ENCODE peak calls at places on chromosomes 5 and 9, in five cellular contexts. One of them, this sample, is unnamed.

GRCh38 chr9:121398374-121398773 is 28.3 kb upstream of the STOM start:
- DNase-seq in pancreas: no peak
- DNase-seq in transverse colon: no peak
- DNase-seq in fibroblast of lung: peak
- DNase-seq in brain microvascular endothelial cell: peak
- DNase-seq in this sample: peak

GRCh38 chr9:75265525-75265972 is 177.2 kb downstream of the OSTF1 start:
- DNase-seq in pancreas: no peak
- DNase-seq in fibroblast of lung: peak
- DNase-seq in transverse colon: peak
- DNase-seq in brain microvascular endothelial cell: peak
- DNase-seq in this sample: no peak

GRCh38 chr9:121861501-121862180 is 210.2 kb downstream of the DAB2IP start:
- DNase-seq in fibroblast of lung: no peak
- DNase-seq in pancreas: no peak
- DNase-seq in transverse colon: peak
- DNase-seq in brain microvascular endothelial cell: peak
- DNase-seq in this sample: no peak

GRCh38 chr9:98380065-98380681 is 124.7 kb upstream of the TBC1D2 start:
- DNase-seq in fibroblast of lung: peak
- DNase-seq in brain microvascular endothelial cell: peak
- DNase-seq in pancreas: no peak
- DNase-seq in transverse colon: no peak
- DNase-seq in this sample: peak

GRCh38 chr5:122871669-122872068 is 26.3 kb downstream of the SNX24 start:
- DNase-seq in fibroblast of lung: no peak
- DNase-seq in brain microvascular endothelial cell: no peak
- DNase-seq in transverse colon: no peak
- DNase-seq in pancreas: no peak
- DNase-seq in this sample: no peak

GRCh38 chr5:131630963-131631350 is 4.1 kb downstream of the RAPGEF6 start:
- DNase-seq in transverse colon: no peak
- DNase-seq in pancreas: no peak
- DNase-seq in brain microvascular endothelial cell: no peak
- DNase-seq in fibroblast of lung: no peak
- DNase-seq in this sample: no peak

GRCh38 chr5:154446183-154447073 is 631 bp downstream of the SAP30L start:
- DNase-seq in fibroblast of lung: peak
- DNase-seq in brain microvascular endothelial cell: peak
- DNase-seq in transverse colon: peak
- DNase-seq in pancreas: peak
- DNase-seq in this sample: no peak

GRCh38 chr5:140267559-140268018 is 35.3 kb downstream of the PFDN1 start:
- DNase-seq in brain microvascular endothelial cell: no peak
- DNase-seq in fibroblast of lung: no peak
- DNase-seq in pancreas: no peak
- DNase-seq in transverse colon: no peak
- DNase-seq in this sample: no peak

GRCh38 chr5:180381428-180381827 is 28.3 kb upstream of the GFPT2 start:
- DNase-seq in transverse colon: no peak
- DNase-seq in fibroblast of lung: no peak
- DNase-seq in pancreas: no peak
- DNase-seq in brain microvascular endothelial cell: no peak
- DNase-seq in this sample: no peak

GRCh38 chr9:89677696-89678393 is 73.0 kb downstream of the GADD45G start:
- DNase-seq in brain microvascular endothelial cell: no peak
- DNase-seq in pancreas: no peak
- DNase-seq in fibroblast of lung: peak
- DNase-seq in transverse colon: no peak
- DNase-seq in this sample: no peak

GRCh38 chr5:107204413-107204812 is 466.3 kb downstream of the EFNA5 start:
- DNase-seq in transverse colon: no peak
- DNase-seq in brain microvascular endothelial cell: no peak
- DNase-seq in fibroblast of lung: no peak
- DNase-seq in pancreas: no peak
- DNase-seq in this sample: no peak

GRCh38 chr5:173198049-173198448 is 37.0 kb downstream of the NKX2-5 start:
- DNase-seq in brain microvascular endothelial cell: no peak
- DNase-seq in fibroblast of lung: no peak
- DNase-seq in pancreas: no peak
- DNase-seq in transverse colon: no peak
- DNase-seq in this sample: no peak

GRCh38 chr5:177595026-177595585 is 3.1 kb downstream of the TMED9 start:
- DNase-seq in transverse colon: no peak
- DNase-seq in fibroblast of lung: no peak
- DNase-seq in brain microvascular endothelial cell: no peak
- DNase-seq in pancreas: no peak
- DNase-seq in this sample: no peak

GRCh38 chr5:106822851-106823250 is 847.9 kb downstream of the EFNA5 start:
- DNase-seq in pancreas: no peak
- DNase-seq in fibroblast of lung: no peak
- DNase-seq in brain microvascular endothelial cell: no peak
- DNase-seq in transverse colon: no peak
- DNase-seq in this sample: no peak

GRCh38 chr9:23683021-23683431 is 143.0 kb downstream of the ELAVL2 start:
- DNase-seq in fibroblast of lung: no peak
- DNase-seq in pancreas: no peak
- DNase-seq in transverse colon: no peak
- DNase-seq in brain microvascular endothelial cell: no peak
- DNase-seq in this sample: peak

GRCh38 chr9:121721770-121722169 is 70.3 kb downstream of the DAB2IP start:
- DNase-seq in pancreas: no peak
- DNase-seq in brain microvascular endothelial cell: no peak
- DNase-seq in fibroblast of lung: peak
- DNase-seq in transverse colon: no peak
- DNase-seq in this sample: no peak

GRCh38 chr5:135833961-135834638 is 363 bp upstream of the SLC25A48 start:
- DNase-seq in brain microvascular endothelial cell: peak
- DNase-seq in transverse colon: no peak
- DNase-seq in pancreas: no peak
- DNase-seq in fibroblast of lung: peak
- DNase-seq in this sample: no peak

GRCh38 chr5:62690421-62690820 is 111.8 kb downstream of the LRRC70 start:
- DNase-seq in fibroblast of lung: no peak
- DNase-seq in brain microvascular endothelial cell: no peak
- DNase-seq in pancreas: no peak
- DNase-seq in transverse colon: no peak
- DNase-seq in this sample: no peak

GRCh38 chr9:74500584-74500924 is 3.4 kb downstream of the RORB start:
- DNase-seq in brain microvascular endothelial cell: no peak
- DNase-seq in pancreas: no peak
- DNase-seq in transverse colon: no peak
- DNase-seq in fibroblast of lung: no peak
- DNase-seq in this sample: no peak

GRCh38 chr9:93288891-93289883 is 105.2 kb downstream of the WNK2 start:
- DNase-seq in pancreas: peak
- DNase-seq in brain microvascular endothelial cell: peak
- DNase-seq in transverse colon: no peak
- DNase-seq in fibroblast of lung: peak
- DNase-seq in this sample: peak

GRCh38 chr5:124440471-124440870 is 306.0 kb downstream of the ZNF608 start:
- DNase-seq in transverse colon: no peak
- DNase-seq in brain microvascular endothelial cell: no peak
- DNase-seq in fibroblast of lung: no peak
- DNase-seq in pancreas: no peak
- DNase-seq in this sample: no peak

GRCh38 chr5:29161897-29162296 is 2031.6 kb upstream of the CDH6 start:
- DNase-seq in brain microvascular endothelial cell: no peak
- DNase-seq in transverse colon: no peak
- DNase-seq in fibroblast of lung: no peak
- DNase-seq in pancreas: no peak
- DNase-seq in this sample: no peak

GRCh38 chr9:121637441-121638222 is 13.8 kb upstream of the DAB2IP start:
- DNase-seq in pancreas: no peak
- DNase-seq in brain microvascular endothelial cell: no peak
- DNase-seq in transverse colon: no peak
- DNase-seq in fibroblast of lung: peak
- DNase-seq in this sample: no peak

DNA sequence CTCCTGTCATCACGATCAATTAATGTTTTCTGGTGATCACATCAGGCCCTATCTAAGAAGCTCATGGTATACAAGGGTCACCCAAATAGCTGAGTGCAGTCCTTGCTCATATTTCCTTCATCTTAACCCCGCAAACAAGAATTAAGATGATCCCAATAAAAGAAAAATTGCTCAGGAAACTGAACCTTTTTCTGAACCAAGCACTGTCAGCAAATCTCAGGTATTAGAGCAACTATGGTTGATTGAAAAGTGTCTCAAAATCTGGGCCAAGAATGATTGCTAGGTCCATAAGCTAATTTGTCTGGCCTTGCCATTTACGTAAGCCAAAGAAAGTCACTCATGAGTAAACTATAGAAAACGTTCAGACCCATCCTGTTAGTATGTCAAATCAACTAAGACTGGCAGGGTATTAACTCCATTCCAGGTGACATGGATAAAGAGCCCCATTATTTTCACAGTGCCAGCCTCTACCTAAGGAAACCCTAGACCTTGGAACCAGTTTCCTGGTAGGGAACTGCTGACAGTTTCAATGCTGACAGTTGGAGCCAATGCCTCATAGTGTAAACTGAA is 209.3 kb downstream of the DEPDC1B start:
- DNase-seq in pancreas: no peak
- DNase-seq in transverse colon: no peak
- DNase-seq in brain microvascular endothelial cell: no peak
- DNase-seq in fibroblast of lung: no peak
- DNase-seq in this sample: no peak
- H3K4me3 ChIP-seq in pancreas: no peak
- H3K4me3 ChIP-seq in transverse colon: no peak
- H3K4me3 ChIP-seq in brain microvascular endothelial cell: no peak
- H3K4me3 ChIP-seq in fibroblast of lung: no peak
- H3K4me3 ChIP-seq in this sample: no peak

DNA sequence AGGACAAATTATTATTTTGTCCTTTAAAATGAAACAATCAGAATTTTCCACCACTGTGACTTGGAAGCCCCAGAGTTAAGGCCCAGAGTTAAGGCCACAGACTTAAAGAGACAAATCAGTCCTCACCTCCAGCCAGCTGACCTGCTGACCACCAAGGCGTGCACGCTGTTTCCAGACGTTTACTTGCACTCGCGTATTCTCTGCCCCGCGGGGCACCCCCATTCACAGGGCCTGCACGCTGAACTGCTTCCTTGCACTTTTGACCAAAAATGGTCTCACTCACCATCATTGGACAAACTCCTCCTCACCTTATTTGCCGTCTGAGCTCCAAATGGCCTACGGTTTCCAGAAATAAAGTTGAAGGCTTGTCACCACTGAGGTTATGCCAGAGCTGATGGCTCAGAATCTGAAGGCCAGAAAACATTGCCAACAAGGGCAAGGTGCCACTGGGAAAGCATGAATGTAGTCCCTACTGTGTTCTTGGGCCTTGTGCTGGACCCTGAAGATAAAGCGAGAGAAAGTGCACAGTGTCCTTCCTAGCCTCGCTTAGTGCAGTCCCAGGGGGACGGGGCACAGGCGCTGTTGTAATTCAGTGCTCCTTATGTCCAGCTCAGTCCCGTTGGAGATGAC is 84.3 kb downstream of the NDFIP1 start:
- DNase-seq in fibroblast of lung: peak
- DNase-seq in pancreas: no peak
- DNase-seq in transverse colon: no peak
- DNase-seq in brain microvascular endothelial cell: no peak
- DNase-seq in this sample: no peak
- H3K4me3 ChIP-seq in fibroblast of lung: no peak
- H3K4me3 ChIP-seq in pancreas: no peak
- H3K4me3 ChIP-seq in transverse colon: no peak
- H3K4me3 ChIP-seq in brain microvascular endothelial cell: no peak
- H3K4me3 ChIP-seq in this sample: no peak

GRCh38 chr5:73234156-73234555 is 61.2 kb downstream of the TMEM174 start:
- DNase-seq in pancreas: no peak
- DNase-seq in fibroblast of lung: no peak
- DNase-seq in transverse colon: no peak
- DNase-seq in brain microvascular endothelial cell: no peak
- DNase-seq in this sample: no peak

GRCh38 chr5:73232266-73233041 is 59.5 kb downstream of the TMEM174 start:
- DNase-seq in transverse colon: no peak
- DNase-seq in brain microvascular endothelial cell: no peak
- DNase-seq in pancreas: no peak
- DNase-seq in fibroblast of lung: no peak
- DNase-seq in this sample: no peak

GRCh38 chr5:73233461-73234151 is 60.6 kb downstream of the TMEM174 start:
- DNase-seq in transverse colon: no peak
- DNase-seq in pancreas: peak
- DNase-seq in fibroblast of lung: peak
- DNase-seq in brain microvascular endothelial cell: no peak
- DNase-seq in this sample: no peak

GRCh38 chr5:73231245-73231778 is 58.3 kb downstream of the TMEM174 start:
- DNase-seq in brain microvascular endothelial cell: no peak
- DNase-seq in fibroblast of lung: no peak
- DNase-seq in transverse colon: no peak
- DNase-seq in pancreas: no peak
- DNase-seq in this sample: no peak

GRCh38 chr5:73233053-73233460 is 60.1 kb downstream of the TMEM174 start:
- DNase-seq in brain microvascular endothelial cell: no peak
- DNase-seq in fibroblast of lung: no peak
- DNase-seq in pancreas: no peak
- DNase-seq in transverse colon: no peak
- DNase-seq in this sample: no peak
- H3K4me3 ChIP-seq in brain microvascular endothelial cell: peak
- H3K4me3 ChIP-seq in fibroblast of lung: no peak
- H3K4me3 ChIP-seq in pancreas: peak
- H3K4me3 ChIP-seq in transverse colon: peak
- H3K4me3 ChIP-seq in this sample: no peak

DNA sequence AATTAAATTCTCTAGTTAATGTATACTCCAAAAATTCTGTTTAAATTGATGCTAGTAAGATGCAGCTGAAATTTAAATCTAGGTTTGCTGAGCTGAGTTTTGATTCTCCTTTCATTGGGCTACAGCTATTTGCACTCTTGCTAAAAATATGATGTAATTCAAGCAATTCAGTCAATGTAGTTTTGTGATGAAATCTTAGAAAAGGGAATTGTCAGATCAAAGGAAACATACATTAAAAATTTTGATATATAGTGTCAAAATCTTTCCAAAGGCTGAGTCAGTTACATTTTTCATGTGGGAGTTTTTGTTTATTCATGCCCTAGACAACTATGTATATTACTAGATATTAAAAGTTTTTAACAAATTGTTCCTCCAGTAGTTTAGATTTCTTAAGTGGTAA is 334.9 kb upstream of the DAB2 start:
- DNase-seq in fibroblast of lung: peak
- DNase-seq in pancreas: no peak
- DNase-seq in brain microvascular endothelial cell: no peak
- DNase-seq in transverse colon: no peak
- DNase-seq in this sample: no peak
- H3K4me3 ChIP-seq in fibroblast of lung: no peak
- H3K4me3 ChIP-seq in pancreas: no peak
- H3K4me3 ChIP-seq in brain microvascular endothelial cell: no peak
- H3K4me3 ChIP-seq in transverse colon: no peak
- H3K4me3 ChIP-seq in this sample: no peak